ENCODE peak calls at places on chromosomes 3 and 15, in five cellular contexts. Z, V, P, A and D are unnamed samples.

GRCh38 chr15:80568298-80568697 is 126.8 kb upstream of the ABHD17C start:
- DNase-seq in V (no peak), A (no peak), Z (no peak), P (no peak), D (no peak)

GRCh38 chr3:31934018-31934417 is 47.0 kb downstream of the OSBPL10 start:
- DNase-seq in A (peak), V (no peak), P (no peak), Z (no peak), D (no peak)

GRCh38 chr15:73362900-73363299 is 5.9 kb downstream of the HCN4 start:
- DNase-seq in Z (no peak), P (no peak), A (peak), V (no peak), D (no peak)

GRCh38 chr15:68334661-68335124 is 57.1 kb downstream of the FEM1B start:
- DNase-seq in Z (no peak), A (peak), P (no peak), V (no peak), D (no peak)

GRCh38 chr3:42122261-42123011 is 31.3 kb downstream of the TRAK1 start:
- DNase-seq in A (no peak), P (no peak), Z (no peak), V (no peak), D (no peak)

GRCh38 chr3:119195911-119196310 is 22.5 kb downstream of the UPK1B start:
- DNase-seq in V (no peak), A (peak), Z (no peak), P (no peak), D (no peak)

GRCh38 chr3:196336319-196337145 is 1.7 kb downstream of the TM4SF19 start:
- DNase-seq in P (no peak), A (peak), V (no peak), Z (no peak), D (no peak)

GRCh38 chr3:47411696-47412452 is 31.1 kb downstream of the PTPN23 start:
- DNase-seq in Z (no peak), P (no peak), V (no peak), A (no peak), D (no peak)

GRCh38 chr15:75043509-75044257 is 20.3 kb downstream of the PPCDC start:
- DNase-seq in V (peak), A (peak), P (no peak), Z (no peak), D (peak)

GRCh38 chr3:126539558-126540250 is 15.7 kb downstream of the CHST13 start:
- DNase-seq in Z (no peak), V (no peak), P (no peak), A (no peak), D (no peak)

GRCh38 chr3:49539659-49540560 is 14.4 kb upstream of the BSN start:
- DNase-seq in Z (peak), A (peak), P (peak), V (peak), D (peak)

GRCh38 chr3:23751485-23751811 is 54.3 kb upstream of the UBE2E1 start:
- DNase-seq in A (peak), V (no peak), P (no peak), Z (no peak), D (no peak)

GRCh38 chr15:51189579-51190397 is 95.1 kb upstream of the TNFAIP8L3 start:
- DNase-seq in V (no peak), Z (no peak), A (no peak), P (no peak), D (no peak)

GRCh38 chr3:161409858-161410257 is 38.5 kb upstream of the SPTSSB start:
- DNase-seq in Z (no peak), P (no peak), V (no peak), A (peak), D (no peak)

GRCh38 chr15:100812802-100813201 is 66.8 kb upstream of the ALDH1A3 start:
- DNase-seq in V (no peak), P (no peak), Z (no peak), A (no peak), D (no peak)

GRCh38 chr3:37863949-37864822 is 2.5 kb downstream of the CTDSPL start:
- DNase-seq in A (peak), Z (no peak), V (no peak), P (no peak), D (no peak)

GRCh38 chr3:108528459-108529231 is 18.2 kb upstream of the MYH15 start:
- DNase-seq in V (no peak), P (no peak), A (no peak), Z (no peak), D (no peak)

GRCh38 chr15:41501191-41501917 is 7.7 kb downstream of the ITPKA start:
- DNase-seq in A (no peak), V (no peak), P (no peak), Z (no peak), D (peak)

GRCh38 chr15:77521206-77521605 is 100.5 kb downstream of the HMG20A start:
- DNase-seq in V (no peak), Z (no peak), A (no peak), P (no peak), D (no peak)

GRCh38 chr3:89617706-89618105 is 510.3 kb downstream of the EPHA3 start:
- DNase-seq in A (no peak), P (no peak), Z (no peak), V (peak), D (no peak)

GRCh38 chr15:32649336-32649735 is 7.8 kb downstream of the SCG5 start:
- DNase-seq in P (no peak), A (peak), V (no peak), Z (peak), D (no peak)

GRCh38 chr15:98881526-98882517 is 125.8 kb downstream of the PGPEP1L start:
- DNase-seq in Z (peak), P (no peak), V (no peak), A (peak), D (no peak)

GRCh38 chr3:48143977-48144376 is 44.2 kb downstream of the CDC25A start:
- DNase-seq in A (no peak), V (no peak), Z (no peak), P (no peak), D (no peak)

GRCh38 chr3:193711964-193712598 is 119.1 kb downstream of the OPA1 start:
- DNase-seq in A (no peak), Z (no peak), P (no peak), V (no peak), D (no peak)

GRCh38 chr15:22961661-22962221 is 18.4 kb downstream of the CYFIP1 start:
- DNase-seq in Z (no peak), P (no peak), A (peak), V (no peak), D (no peak)

GRCh38 chr3:4425707-4426106 is 41.4 kb downstream of the SUMF1 start:
- DNase-seq in A (peak), V (no peak), Z (no peak), P (no peak), D (no peak)

GRCh38 chr15:34161329-34161953 is 48.5 kb downstream of the KATNBL1 start:
- DNase-seq in P (no peak), A (peak), Z (no peak), V (no peak), D (no peak)

GRCh38 chr3:101124125-101124524 is 130.9 kb upstream of the ABI3BP start:
- DNase-seq in V (no peak), A (no peak), Z (no peak), P (no peak), D (no peak)

GRCh38 chr3:52986938-52987337 is 58.9 kb downstream of the SFMBT1 start:
- DNase-seq in V (peak), Z (no peak), P (no peak), A (peak), D (no peak)

GRCh38 chr3:143832433-143832832 is 15.8 kb downstream of the SLC9A9 start:
- DNase-seq in A (peak), P (no peak), Z (no peak), V (no peak), D (no peak)

GRCh38 chr15:65655026-65655425 is 33.3 kb downstream of the SLC24A1 start:
- DNase-seq in Z (no peak), P (no peak), A (peak), V (no peak), D (no peak)

GRCh38 chr3:196486263-196486662 is 17.3 kb downstream of the RNF168 start:
- DNase-seq in P (no peak), V (no peak), Z (no peak), A (no peak), D (no peak)

GRCh38 chr3:108225221-108225620 is 3.0 kb upstream of the IFT57 start:
- DNase-seq in Z (no peak), A (no peak), P (no peak), V (no peak), D (no peak)